ENCODE peak calls at places on chromosomes 16 and 17, in seven cellular contexts. One of them, this sample, is unnamed.

GRCh38 chr17:17343160-17343735 is 40.1 kb downstream of the NT5M start:
- DNase-seq in A549: no peak
- DNase-seq in lower lobe of right lung: no peak
- DNase-seq in GF-D8: no peak
- DNase-seq in Calu3: no peak
- DNase-seq in GM13977: no peak
- DNase-seq in activated naive CD4-positive, alpha-beta T cell: no peak
- DNase-seq in this sample: no peak

GRCh38 chr16:3554351-3554928 is 22.8 kb downstream of the NLRC3 start:
- DNase-seq in Calu3: no peak
- DNase-seq in activated naive CD4-positive, alpha-beta T cell: no peak
- DNase-seq in GM13977: no peak
- DNase-seq in lower lobe of right lung: no peak
- DNase-seq in GF-D8: no peak
- DNase-seq in A549: no peak
- DNase-seq in this sample: no peak

GRCh38 chr16:57151369-57151768 is 34.5 kb downstream of the PSME3IP1 start:
- DNase-seq in GF-D8: no peak
- DNase-seq in Calu3: no peak
- DNase-seq in lower lobe of right lung: no peak
- DNase-seq in A549: no peak
- DNase-seq in activated naive CD4-positive, alpha-beta T cell: no peak
- DNase-seq in GM13977: no peak
- DNase-seq in this sample: no peak

GRCh38 chr16:51359141-51359960 is 208.3 kb upstream of the SALL1 start:
- DNase-seq in GM13977: no peak
- DNase-seq in lower lobe of right lung: no peak
- DNase-seq in activated naive CD4-positive, alpha-beta T cell: no peak
- DNase-seq in GF-D8: no peak
- DNase-seq in Calu3: no peak
- DNase-seq in A549: no peak
- DNase-seq in this sample: no peak

GRCh38 chr17:10151667-10152496 is 46.5 kb downstream of the GAS7 start:
- DNase-seq in activated naive CD4-positive, alpha-beta T cell: no peak
- DNase-seq in A549: no peak
- DNase-seq in GM13977: no peak
- DNase-seq in lower lobe of right lung: peak; percentile 55
- DNase-seq in Calu3: no peak
- DNase-seq in GF-D8: peak; percentile 86
- DNase-seq in this sample: no peak

GRCh38 chr17:77769215-77769614 is 189.3 kb upstream of the TNRC6C start:
- DNase-seq in Calu3: no peak
- DNase-seq in A549: no peak
- DNase-seq in GM13977: no peak
- DNase-seq in activated naive CD4-positive, alpha-beta T cell: no peak
- DNase-seq in lower lobe of right lung: peak; percentile 63
- DNase-seq in GF-D8: no peak
- DNase-seq in this sample: no peak

GRCh38 chr17:2602597-2603017 is 9.2 kb downstream of the PAFAH1B1 start:
- DNase-seq in GM13977: no peak
- DNase-seq in Calu3: no peak
- DNase-seq in lower lobe of right lung: no peak
- DNase-seq in activated naive CD4-positive, alpha-beta T cell: no peak
- DNase-seq in GF-D8: no peak
- DNase-seq in A549: no peak
- DNase-seq in this sample: no peak

GRCh38 chr16:27591837-27592236 is 41.9 kb downstream of the KATNIP start:
- DNase-seq in A549: no peak
- DNase-seq in activated naive CD4-positive, alpha-beta T cell: no peak
- DNase-seq in GF-D8: no peak
- DNase-seq in Calu3: no peak
- DNase-seq in lower lobe of right lung: no peak
- DNase-seq in GM13977: no peak
- DNase-seq in this sample: no peak

GRCh38 chr17:29238133-29238850 is 8.4 kb upstream of the CRYBA1 start:
- DNase-seq in lower lobe of right lung: no peak
- DNase-seq in A549: no peak
- DNase-seq in GF-D8: no peak
- DNase-seq in Calu3: no peak
- DNase-seq in GM13977: no peak
- DNase-seq in activated naive CD4-positive, alpha-beta T cell: no peak
- DNase-seq in this sample: no peak

GRCh38 chr17:46273541-46274236 is 21.2 kb upstream of the LRRC37A start:
- DNase-seq in GM13977: no peak
- DNase-seq in Calu3: no peak
- DNase-seq in lower lobe of right lung: no peak
- DNase-seq in activated naive CD4-positive, alpha-beta T cell: no peak
- DNase-seq in GF-D8: no peak
- DNase-seq in A549: no peak
- DNase-seq in this sample: no peak

GRCh38 chr16:17235147-17235817 is 235.5 kb downstream of the XYLT1 start:
- DNase-seq in GM13977: no peak
- DNase-seq in GF-D8: no peak
- DNase-seq in lower lobe of right lung: no peak
- DNase-seq in activated naive CD4-positive, alpha-beta T cell: no peak
- DNase-seq in Calu3: no peak
- DNase-seq in A549: no peak
- DNase-seq in this sample: no peak

GRCh38 chr17:62760059-62760887 is 47.8 kb downstream of the MARCHF10 start:
- DNase-seq in Calu3: no peak
- DNase-seq in lower lobe of right lung: no peak
- DNase-seq in GF-D8: no peak
- DNase-seq in A549: no peak
- DNase-seq in activated naive CD4-positive, alpha-beta T cell: no peak
- DNase-seq in GM13977: no peak
- DNase-seq in this sample: no peak

GRCh38 chr17:43667506-43668438 is 6.0 kb upstream of the MEOX1 start:
- DNase-seq in GM13977: no peak
- DNase-seq in GF-D8: no peak
- DNase-seq in Calu3: peak; percentile 35
- DNase-seq in activated naive CD4-positive, alpha-beta T cell: no peak
- DNase-seq in A549: no peak
- DNase-seq in lower lobe of right lung: no peak
- DNase-seq in this sample: no peak

GRCh38 chr16:11047057-11047456 is 102.7 kb downstream of the CLEC16A start:
- DNase-seq in activated naive CD4-positive, alpha-beta T cell: no peak
- DNase-seq in lower lobe of right lung: no peak
- DNase-seq in Calu3: no peak
- DNase-seq in GM13977: no peak
- DNase-seq in A549: no peak
- DNase-seq in GF-D8: no peak
- DNase-seq in this sample: no peak

This sample was measured in keratinocyte.